ENCODE peak calls at places on chromosomes 13 and 19, in nine cellular contexts. W, Q, Z, K, P, N, E, I and S are unnamed samples. For H3K27me3, the result is how much of the 10 kb centered on the place peaks cover.

GRCh38 chr13:28684257-28684656 is 25.3 kb downstream of the POMP start:
- DNase-seq in W (no peak), Q (no peak), Z (peak), K (no peak), P (no peak), N (no peak), E (no peak), I (no peak), S (peak)

GRCh38 chr19:42092350-42092749 is 16.4 kb downstream of the ZNF574 start:
- DNase-seq in W (peak), Q (no peak), Z (peak), K (peak), P (no peak), N (no peak), E (no peak), I (no peak), S (peak)

GRCh38 chr19:30044273-30045259 is 102.5 kb downstream of the URI1 start:
- DNase-seq in W (no peak), Q (no peak), Z (no peak), K (no peak), P (no peak), N (no peak), E (no peak), I (no peak), S (no peak)

GRCh38 chr13:109145631-109146030 is 516.2 kb downstream of the MYO16 start:
- DNase-seq in W (peak), Q (peak), Z (peak), K (peak), P (no peak), N (peak), E (no peak), I (peak), S (no peak)

GRCh38 chr19:6238256-6238642 is 41.5 kb downstream of the MLLT1 start:
- DNase-seq in W (no peak), Q (no peak), Z (no peak), K (peak), P (no peak), N (no peak), E (no peak), I (peak), S (no peak)

GRCh38 chr13:113928701-113929627 is 44.9 kb downstream of the C13orf46 start:
- DNase-seq in W (no peak), Q (peak), Z (no peak), K (peak), P (peak), N (peak), E (peak), I (peak), S (no peak)

GRCh38 chr13:30479154-30479553 is 13.4 kb upstream of the HMGB1 start:
- DNase-seq in W (no peak), Q (no peak), Z (no peak), K (no peak), P (no peak), N (no peak), E (no peak), I (no peak), S (no peak)

GRCh38 chr13:30654430-30654829 is 36.7 kb downstream of the USPL1 start:
- DNase-seq in W (no peak), Q (no peak), Z (no peak), K (no peak), P (no peak), N (no peak), E (no peak), I (no peak), S (no peak)

GRCh38 chr13:30352121-30352520 is 44.8 kb upstream of the KATNAL1 start:
- DNase-seq in W (no peak), Q (no peak), Z (no peak), K (no peak), P (no peak), N (no peak), E (no peak), I (no peak), S (no peak)

GRCh38 chr13:95536629-95537241 is 15.8 kb upstream of the CLDN10 start:
- DNase-seq in W (no peak), Q (no peak), Z (no peak), K (peak), P (no peak), N (no peak), E (no peak), I (no peak), S (no peak)

GRCh38 chr19:41415154-41415571 is 12.0 kb downstream of the B3GNT8 start:
- DNase-seq in W (no peak), Q (no peak), Z (no peak), K (no peak), P (no peak), N (no peak), E (no peak), I (no peak), S (no peak)

GRCh38 chr13:109281017-109281416 is 505.4 kb downstream of the IRS2 start:
- DNase-seq in W (no peak), Q (no peak), Z (no peak), K (no peak), P (no peak), N (no peak), E (no peak), I (no peak), S (no peak)

GRCh38 chr13:89577301-89577700 is 1770.2 kb upstream of the MIR17HG start:
- DNase-seq in W (no peak), Q (no peak), Z (no peak), K (no peak), P (no peak), N (no peak), E (no peak), I (no peak), S (no peak)

GRCh38 chr19:39270091-39270871 is 2.1 kb downstream of the IFNL2 start:
- DNase-seq in W (no peak), Q (no peak), Z (no peak), K (peak), P (no peak), N (no peak), E (no peak), I (no peak), S (no peak)

DNA sequence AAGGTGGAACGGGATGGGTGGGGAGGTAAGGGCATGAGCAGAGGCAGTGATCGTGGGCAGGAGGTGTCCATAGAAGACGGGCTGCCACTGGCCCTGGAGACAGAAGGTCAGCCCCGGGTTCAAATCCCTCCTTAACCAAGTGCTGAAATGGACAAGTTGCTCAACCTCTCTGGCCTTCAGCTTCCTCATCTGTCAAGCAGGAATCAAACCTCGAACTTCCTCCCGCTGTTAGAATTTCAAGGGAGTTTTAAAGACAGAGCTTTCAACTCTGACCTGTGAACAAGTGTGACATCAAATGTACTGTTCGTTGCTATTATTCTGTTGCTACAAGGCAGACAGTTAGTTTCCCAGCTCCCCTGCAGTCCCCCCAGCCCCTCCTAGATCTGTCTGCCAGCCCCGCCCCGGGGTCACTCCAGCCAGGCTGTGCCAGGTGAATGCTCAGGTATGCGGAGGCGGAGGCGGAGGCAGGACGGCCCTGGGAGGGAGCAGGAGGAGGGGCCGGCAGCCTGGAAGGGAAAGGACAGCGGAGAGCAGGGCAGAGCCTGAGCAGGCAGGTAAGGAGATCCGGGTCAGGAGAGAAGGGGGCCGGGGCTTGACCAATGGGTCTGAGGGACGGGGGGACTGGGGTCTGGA is at the start of gene EPS8L1:
- DNase-seq in W (peak), Q (no peak), Z (peak), K (no peak), P (no peak), N (no peak), E (no peak), I (no peak), S (peak)
- H3K27me3 ChIP-seq in W (under half), Q (under half), Z (under half), K (under half), P (half or more), N (under half), E (under half), I (under half), S (under half)

GRCh38 chr13:51819544-51819943 is 15.6 kb upstream of the DHRS12 start:
- DNase-seq in W (no peak), Q (no peak), Z (no peak), K (no peak), P (no peak), N (no peak), E (no peak), I (no peak), S (no peak)

GRCh38 chr13:51823861-51824260 is 19.9 kb upstream of the DHRS12 start:
- DNase-seq in W (no peak), Q (no peak), Z (no peak), K (peak), P (no peak), N (no peak), E (no peak), I (no peak), S (no peak)

GRCh38 chr13:51822106-51822840 is 18.3 kb upstream of the DHRS12 start:
- DNase-seq in W (no peak), Q (no peak), Z (no peak), K (no peak), P (no peak), N (no peak), E (no peak), I (no peak), S (no peak)

GRCh38 chr13:51823351-51823750 is 19.4 kb upstream of the DHRS12 start:
- DNase-seq in W (no peak), Q (peak), Z (no peak), K (peak), P (no peak), N (no peak), E (no peak), I (peak), S (no peak)

DNA sequence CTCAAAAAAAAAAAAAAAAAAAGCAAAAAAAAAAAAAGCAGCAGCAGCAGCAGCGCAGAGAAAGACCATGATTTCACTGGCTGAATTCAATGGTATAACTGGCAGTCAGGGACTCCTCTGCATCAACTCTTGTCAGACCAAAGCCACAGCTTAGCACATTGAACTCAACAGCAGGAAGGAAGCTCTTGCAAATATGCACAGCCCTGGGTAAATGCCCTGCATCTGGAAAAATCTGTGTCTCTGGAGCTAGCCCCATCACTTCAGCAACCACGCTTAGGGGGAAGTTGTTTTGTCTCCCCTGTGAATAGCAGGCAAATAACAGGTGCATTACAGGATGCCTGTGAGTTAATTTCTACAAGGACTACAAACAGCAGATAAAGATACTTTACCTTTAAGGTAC is 17.7 kb upstream of the DHRS12 start:
- DNase-seq in W (no peak), Q (no peak), Z (no peak), K (no peak), P (no peak), N (no peak), E (no peak), I (no peak), S (no peak)
- H3K27me3 ChIP-seq in W (half or more), Q (under half), Z (under half), K (under half), P (under half), N (under half), E (under half), I (half or more), S (under half)

DNA sequence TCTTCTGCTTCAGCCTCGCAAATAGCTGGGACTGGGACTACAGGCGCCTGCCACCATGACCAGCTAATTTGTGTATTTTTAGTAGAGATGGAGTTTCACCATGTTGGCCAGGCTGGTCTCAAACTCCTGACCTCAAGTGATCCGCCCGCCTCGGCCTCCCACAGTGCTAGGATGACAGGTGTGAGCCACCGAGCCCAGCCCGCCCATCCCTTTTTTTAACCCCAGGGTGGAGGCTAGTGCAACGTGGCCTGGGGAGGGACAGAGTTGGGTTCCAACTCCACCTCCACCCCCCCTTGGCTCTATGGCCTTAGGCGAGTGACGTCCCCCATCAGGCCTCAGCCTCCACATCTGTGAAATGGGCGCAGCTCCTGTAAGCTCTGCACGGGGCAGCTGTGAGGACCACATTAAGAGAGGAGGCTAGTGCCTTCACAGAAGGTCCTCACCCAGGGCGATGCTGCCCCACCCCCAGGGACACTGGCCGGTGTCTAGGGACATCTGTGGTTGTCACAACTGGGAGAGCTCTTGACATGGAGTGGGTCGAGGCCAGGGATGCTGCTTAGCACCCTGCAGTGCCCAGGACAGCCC is 37.7 kb downstream of the SMIM24 start:
- DNase-seq in W (no peak), Q (no peak), Z (no peak), K (no peak), P (no peak), N (no peak), E (no peak), I (no peak), S (no peak)
- H3K27me3 ChIP-seq in W (under half), Q (under half), Z (under half), K (under half), P (under half), N (under half), E (under half), I (under half), S (under half)

GRCh38 chr13:26786651-26787295 is 26.2 kb upstream of the GPR12 start:
- DNase-seq in W (no peak), Q (no peak), Z (no peak), K (no peak), P (no peak), N (no peak), E (no peak), I (no peak), S (no peak)

GRCh38 chr13:26787961-26788360 is 27.4 kb upstream of the GPR12 start:
- DNase-seq in W (no peak), Q (no peak), Z (no peak), K (no peak), P (no peak), N (no peak), E (no peak), I (no peak), S (no peak)

GRCh38 chr13:26785845-26786630 is 25.5 kb upstream of the GPR12 start:
- DNase-seq in W (no peak), Q (no peak), Z (peak), K (peak), P (no peak), N (peak), E (no peak), I (no peak), S (no peak)

GRCh38 chr13:26784704-26785639 is 24.4 kb upstream of the GPR12 start:
- DNase-seq in W (no peak), Q (no peak), Z (no peak), K (no peak), P (no peak), N (peak), E (no peak), I (no peak), S (no peak)
- H3K27me3 ChIP-seq in W (half or more), Q (under half), Z (under half), K (under half), P (under half), N (under half), E (under half), I (under half), S (under half)

GRCh38 chr13:33015275-33015674 is 948 bp upstream of the KL start:
- DNase-seq in W (no peak), Q (no peak), Z (no peak), K (no peak), P (no peak), N (peak), E (no peak), I (no peak), S (no peak)
- H3K27me3 ChIP-seq in W (under half), Q (under half), Z (under half), K (half or more), P (under half), N (under half), E (under half), I (under half), S (under half)